ENCODE peak calls at places on chromosomes 11 and 22, in seven cellular contexts. N is uterus, P is stomach, O is esophagus squamous epithelium, X is IMR-90, S is tibial nerve, D is body of pancreas. H is an unnamed sample.

GRCh38 chr11:101916422-101916821 is at the start of gene ANGPTL5:
- DNase-seq in N (no peak), P (no peak), O (no peak), X (no peak), S (no peak), D (no peak), H (no peak)

GRCh38 chr22:44192098-44192810 is 11.5 kb downstream of the PARVG start:
- DNase-seq in N (no peak), P (no peak), O (no peak), X (no peak), S (no peak), D (no peak), H (peak; percentile 72)

GRCh38 chr11:34158661-34159060 is 53.2 kb downstream of the NAT10 start:
- DNase-seq in N (no peak), P (no peak), O (no peak), X (no peak), S (no peak), D (no peak), H (peak; percentile 77)

GRCh38 chr22:26685601-26686000 is 28.2 kb downstream of the MIAT start:
- DNase-seq in N (no peak), P (no peak), O (no peak), X (no peak), S (no peak), D (no peak), H (no peak)

GRCh38 chr11:111586305-111586915 is 15.8 kb upstream of the SIK2 start:
- DNase-seq in N (no peak), P (peak; percentile 44), O (no peak), X (peak; percentile 66), S (peak; percentile 71), D (peak; percentile 49), H (no peak)

GRCh38 chr11:121672630-121673487 is 220.1 kb upstream of the SORL1-AS1 start:
- DNase-seq in N (no peak), P (no peak), O (no peak), X (no peak), S (peak; percentile 4), D (no peak), H (no peak)

GRCh38 chr22:20552450-20552894 is 45.1 kb downstream of the MED15 start:
- DNase-seq in N (peak; percentile 82), P (peak; percentile 52), O (no peak), X (peak; percentile 42), S (peak; percentile 81), D (peak; percentile 56), H (peak; percentile 94)

GRCh38 chr11:12266943-12267342 is 110.4 kb upstream of the PARVA start:
- DNase-seq in N (no peak), P (no peak), O (no peak), X (no peak), S (no peak), D (no peak), H (no peak)

GRCh38 chr22:26671317-26672059 is 14.1 kb downstream of the MIAT start:
- DNase-seq in N (peak; percentile 29), P (peak; percentile 37), O (peak; percentile 30), X (no peak), S (peak; percentile 18), D (peak; percentile 40), H (peak; percentile 91)

GRCh38 chr11:10305262-10305963 is 540 bp downstream of the ADM start:
- DNase-seq in N (peak; percentile 44), P (peak; percentile 49), O (no peak), X (peak; percentile 9), S (no peak), D (peak; percentile 37), H (no peak)

GRCh38 chr11:134050541-134051383 is 18.1 kb upstream of the JAM3 start:
- DNase-seq in N (peak; percentile 81), P (peak; percentile 64), O (no peak), X (peak; percentile 49), S (peak; percentile 64), D (peak; percentile 79), H (no peak)

GRCh38 chr22:45974498-45974897 is 2.5 kb downstream of the WNT7B start:
- DNase-seq in N (no peak), P (no peak), O (no peak), X (no peak), S (no peak), D (no peak), H (no peak)

GRCh38 chr22:37433786-37434185 is 6.5 kb upstream of the ELFN2 start:
- DNase-seq in N (no peak), P (no peak), O (no peak), X (no peak), S (no peak), D (no peak), H (no peak)

GRCh38 chr11:117232911-117233409 is 489 bp downstream of the RNF214 start:
- DNase-seq in N (no peak), P (no peak), O (no peak), X (no peak), S (no peak), D (peak; percentile 49), H (peak; percentile 87)

GRCh38 chr22:39234157-39234793 is 10.5 kb downstream of the PDGFB start:
- DNase-seq in N (no peak), P (no peak), O (no peak), X (no peak), S (no peak), D (no peak), H (no peak)

GRCh38 chr11:46345881-46346484 is 1.3 kb upstream of the DGKZ start:
- DNase-seq in N (no peak), P (no peak), O (no peak), X (no peak), S (no peak), D (no peak), H (no peak)

GRCh38 chr11:78344676-78345075 is 72.9 kb downstream of the GAB2 start:
- DNase-seq in N (no peak), P (no peak), O (no peak), X (no peak), S (no peak), D (no peak), H (no peak)

GRCh38 chr11:112635338-112635737 is 325.9 kb upstream of the NCAM1 start:
- DNase-seq in N (no peak), P (no peak), O (no peak), X (no peak), S (no peak), D (no peak), H (no peak)

GRCh38 chr22:29580200-29580810 is 608 bp downstream of the NIPSNAP1 start:
- DNase-seq in N (no peak), P (no peak), O (no peak), X (no peak), S (no peak), D (peak; percentile 29), H (no peak)

GRCh38 chr11:110566577-110566976 is 136.8 kb downstream of the FDX1 start:
- DNase-seq in N (no peak), P (no peak), O (no peak), X (no peak), S (no peak), D (no peak), H (no peak)

GRCh38 chr22:29065468-29066190 is 4.0 kb upstream of the C22orf31 start:
- DNase-seq in N (no peak), P (no peak), O (no peak), X (no peak), S (no peak), D (no peak), H (no peak)

GRCh38 chr11:2521681-2522630 is 77.1 kb downstream of the KCNQ1 start:
- DNase-seq in N (peak; percentile 10), P (peak; percentile 17), O (no peak), X (no peak), S (no peak), D (peak; percentile 14), H (peak; percentile 82)

GRCh38 chr11:14041040-14041439 is 78.5 kb downstream of the SPON1 start:
- DNase-seq in N (no peak), P (no peak), O (no peak), X (peak; percentile 22), S (no peak), D (no peak), H (no peak)

DNA sequence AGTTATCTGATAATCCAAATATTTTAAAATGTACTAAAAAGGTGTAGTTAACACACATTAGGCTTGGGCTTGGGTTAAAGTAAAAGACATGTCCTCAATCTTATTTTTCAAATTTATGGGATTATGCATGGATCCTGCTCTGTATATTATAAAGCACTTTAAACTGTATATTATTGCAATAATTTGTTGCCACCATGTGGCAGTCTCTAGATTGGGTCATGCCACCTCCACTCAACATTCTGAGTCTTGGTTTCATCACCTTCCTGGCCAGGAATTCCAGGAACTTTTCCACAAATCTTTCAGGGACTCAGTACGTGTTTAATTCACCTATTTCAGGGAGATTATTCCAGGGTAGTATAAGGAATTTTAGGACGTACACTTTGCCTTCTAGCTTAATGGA is 695.5 kb downstream of the FAM181B start:
- DNase-seq in N (no peak), P (no peak), O (no peak), X (no peak), S (no peak), D (no peak), H (no peak)
- TF ChIP-seq CTCF in N (no peak), P (no peak), O (peak; percentile 9), X (no peak), S (no peak), D (no peak), H (no peak)

DNA sequence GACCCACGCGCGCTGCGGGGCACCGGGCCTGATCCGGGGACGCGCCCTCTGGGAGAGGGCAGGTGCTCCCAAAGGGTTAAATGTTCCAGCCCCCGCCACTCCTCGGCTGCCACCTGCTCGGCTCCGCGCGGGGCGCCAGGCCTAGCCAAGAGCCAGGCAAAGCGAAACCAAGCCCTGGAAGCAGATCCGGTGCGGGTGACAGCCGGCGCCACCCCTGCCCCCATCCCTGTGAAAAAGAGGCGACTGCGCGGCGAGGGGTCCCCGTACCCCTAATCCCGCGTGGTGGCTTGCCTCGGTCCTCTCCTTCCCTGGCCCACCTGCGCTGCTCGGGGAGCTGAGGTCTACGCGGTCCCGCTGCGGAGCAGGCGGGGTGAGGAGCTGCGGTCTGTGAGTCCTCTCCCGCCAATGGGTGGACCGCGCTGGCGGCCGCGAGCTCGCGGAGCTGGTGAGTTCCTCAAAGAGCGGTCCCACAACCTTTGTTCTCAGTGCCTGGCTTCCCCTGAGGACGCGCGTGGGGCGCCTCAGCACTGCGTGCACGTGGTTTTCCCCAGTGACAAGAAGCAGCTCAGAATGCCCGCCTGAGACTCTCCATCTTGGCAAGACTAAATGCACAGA is at the start of gene ME3:
- DNase-seq in N (peak; percentile 63), P (peak; percentile 74), O (no peak), X (peak; percentile 44), S (peak; percentile 33), D (peak; percentile 77), H (peak; percentile 42)
- TF ChIP-seq POLR2A in N (peak; percentile 9), P (no peak), O (no peak), X (no peak), S (no peak), D (peak; percentile 62), H (no peak)

DNA sequence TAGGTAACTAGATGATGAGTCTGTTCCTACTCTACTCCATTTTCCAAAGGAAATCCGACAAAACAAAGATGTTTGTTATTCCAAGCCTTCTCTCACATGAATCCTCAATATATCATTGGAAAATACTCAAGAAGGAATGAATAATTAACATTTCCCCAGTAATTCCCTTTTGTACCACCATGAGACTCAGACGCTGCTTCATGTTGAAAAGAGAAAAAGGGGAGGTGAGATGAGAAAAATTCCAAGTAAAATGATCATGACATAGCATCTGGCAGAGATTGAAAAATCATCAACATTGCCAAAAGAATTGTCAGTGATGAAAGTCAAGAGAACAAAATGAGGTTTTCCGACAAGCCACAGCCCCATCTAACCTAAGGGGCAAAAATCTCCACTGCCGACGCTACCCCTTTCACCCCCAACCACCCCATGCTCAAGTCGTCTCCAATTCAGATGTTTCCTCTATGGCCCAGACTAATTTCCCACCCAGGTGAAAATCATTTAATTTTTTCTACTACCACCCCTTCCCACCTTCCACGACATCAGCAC is 1.3 kb downstream of the RAB6A start:
- DNase-seq in N (no peak), P (no peak), O (no peak), X (peak; percentile 23), S (no peak), D (no peak), H (no peak)
- TF ChIP-seq CTCF in N (no peak), P (no peak), O (peak; percentile 26), X (peak; percentile 32), S (no peak), D (no peak), H (no peak)

GRCh38 chr11:114215871-114216803 is 80.1 kb upstream of the NNMT start:
- DNase-seq in N (no peak), P (no peak), O (no peak), X (no peak), S (no peak), D (no peak), H (no peak)
- TF ChIP-seq POLR2A in N (no peak), P (no peak), O (no peak), X (no peak), S (no peak), D (no peak), H (no peak)

H was measured in lower leg skin.